ENCODE peak calls at places on chromosomes 4 and X, in five cellular contexts. W is neural progenitor cell, P is MM.1S, E is PC-3, X is SK-N-SH. V is an unnamed sample.

GRCh38 chrX:13828392-13828791 is 11.5 kb upstream of the GPM6B start:
- DNase-seq in E (peak; percentile 52), X (no peak), P (no peak), W (no peak), V (no peak)

GRCh38 chr4:78864405-78865024 is 74.7 kb downstream of the PAQR3 start:
- DNase-seq in W (peak; percentile 70), P (peak; percentile 80), E (peak; percentile 78), X (peak; percentile 34), V (peak; percentile 81)

GRCh38 chr4:97867557-97868091 is 275.7 kb downstream of the STPG2 start:
- DNase-seq in E (no peak), W (no peak), P (no peak), X (peak; percentile 4), V (peak; percentile 0)

GRCh38 chr4:186666252-186666651 is 57.4 kb downstream of the FAT1 start:
- DNase-seq in W (no peak), X (no peak), E (no peak), P (no peak), V (no peak)

GRCh38 chrX:110389570-110389969 is 30.9 kb downstream of the RTL9 start:
- DNase-seq in P (no peak), W (no peak), E (no peak), X (no peak), V (no peak)

GRCh38 chrX:48558270-48558669 is 16.0 kb upstream of the RBM3 start:
- DNase-seq in E (peak; percentile 89), P (no peak), W (no peak), X (no peak), V (peak; percentile 87)

GRCh38 chrX:40154229-40154852 is 56.6 kb upstream of the BCOR start:
- DNase-seq in E (peak; percentile 40), W (peak; percentile 85), P (no peak), X (peak; percentile 75), V (peak; percentile 70)

GRCh38 chr4:124105212-124105611 is 607.3 kb downstream of the ANKRD50 start:
- DNase-seq in W (no peak), P (no peak), X (no peak), E (peak; percentile 13), V (peak; percentile 54)

GRCh38 chr4:76596713-76597112 is 161.7 kb downstream of the SHROOM3 start:
- DNase-seq in X (no peak), E (no peak), W (no peak), P (no peak), V (no peak)

GRCh38 chr4:126396703-126397102 is 1081.9 kb downstream of the FAT4 start:
- DNase-seq in E (no peak), X (no peak), W (no peak), P (no peak), V (no peak)

GRCh38 chrX:10821293-10821692 is 200.9 kb upstream of the MID1 start:
- DNase-seq in P (no peak), X (no peak), E (no peak), W (no peak), V (no peak)
- TF ChIP-seq EZH2phosphoT487 in P (no peak), X (no peak), E (no peak), W (no peak), V (no peak)

GRCh38 chrX:623599-624323 is 6.8 kb upstream of the SHOX start:
- DNase-seq in P (peak; percentile 9), E (no peak), W (peak; percentile 77), X (no peak), V (peak; percentile 8)
- H3K4me3 ChIP-seq in P (no peak overlapping the region), E (no peak overlapping the region), W (peak overlapping the region; percentile 28), X (no peak overlapping the region), V (no peak overlapping the region)

GRCh38 chrX:16119353-16120220 is 3.8 kb upstream of the GRPR start:
- DNase-seq in X (no peak), W (no peak), E (no peak), P (peak; percentile 73), V (no peak)

GRCh38 chrX:16123222-16123786 is at the start of gene GRPR:
- DNase-seq in P (peak; percentile 66), W (peak; percentile 96), X (peak; percentile 63), E (peak; percentile 95), V (peak; percentile 88)

GRCh38 chrX:16124201-16124600 is 836 bp downstream of the GRPR start:
- DNase-seq in P (no peak), E (peak; percentile 14), X (no peak), W (no peak), V (no peak)

GRCh38 chrX:16125520-16126149 is 2.3 kb downstream of the GRPR start:
- DNase-seq in P (peak; percentile 29), X (no peak), W (no peak), E (peak; percentile 49), V (no peak)

GRCh38 chrX:16120431-16120830 is 2.9 kb upstream of the GRPR start:
- DNase-seq in W (no peak), X (no peak), P (no peak), E (no peak), V (peak; percentile 1)
- H3K9ac ChIP-seq in W (no peak overlapping the region), X (no peak overlapping the region), P (no peak overlapping the region), E (no peak overlapping the region), V (no peak overlapping the region)

DNA sequence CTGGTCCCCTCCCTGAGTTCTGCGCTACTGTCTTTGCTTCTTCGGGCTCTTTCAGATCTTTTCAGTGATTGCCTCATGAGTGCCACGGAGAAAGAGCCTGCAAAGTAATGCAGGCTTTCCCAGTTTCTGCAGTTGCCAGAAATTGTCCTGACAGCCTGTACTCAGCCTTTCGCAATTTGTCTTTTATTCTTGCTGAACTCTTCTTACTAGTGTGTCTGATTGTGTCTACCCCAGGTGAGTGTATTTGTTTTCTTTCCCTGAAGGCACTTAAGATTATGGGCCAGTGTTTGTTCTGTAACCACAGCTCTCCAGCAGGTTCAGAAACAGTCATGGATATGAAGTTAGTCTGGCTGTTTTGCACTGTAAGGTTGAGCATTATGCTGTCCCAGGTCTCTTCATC is 47.1 kb downstream of the FAM193A start:
- DNase-seq in E (peak; percentile 75), X (no peak), P (no peak), W (no peak), V (peak; percentile 66)
- TF ChIP-seq EZH2phosphoT487 in E (no peak), X (no peak), P (no peak), W (no peak), V (no peak)

V was measured in GM23248.